ENCODE peak calls at places on chromosomes 1 and 21, in four cellular contexts. One of them, this sample, is unnamed.

GRCh38 chr1:112308716-112309115 is 87.3 kb upstream of the CTTNBP2NL start:
- DNase-seq in HepG2: no peak
- DNase-seq in GM12878: no peak
- DNase-seq in K562: no peak
- DNase-seq in this sample: no peak

GRCh38 chr1:152110860-152111514 is 4.3 kb downstream of the TCHH start:
- DNase-seq in GM12878: no peak
- DNase-seq in K562: no peak
- DNase-seq in HepG2: no peak
- DNase-seq in this sample: peak

GRCh38 chr1:156601122-156601830 is at the start of gene GPATCH4:
- DNase-seq in K562: peak
- DNase-seq in GM12878: no peak
- DNase-seq in HepG2: peak
- DNase-seq in this sample: peak

GRCh38 chr1:63718464-63719075 is 55.2 kb upstream of the ROR1 start:
- DNase-seq in HepG2: no peak
- DNase-seq in GM12878: no peak
- DNase-seq in K562: no peak
- DNase-seq in this sample: no peak

GRCh38 chr1:71521655-71522264 is 440.9 kb upstream of the ZRANB2 start:
- DNase-seq in GM12878: no peak
- DNase-seq in HepG2: peak
- DNase-seq in K562: no peak
- DNase-seq in this sample: peak

GRCh38 chr1:107390076-107390420 is 249.2 kb downstream of the NTNG1 start:
- DNase-seq in HepG2: no peak
- DNase-seq in GM12878: no peak
- DNase-seq in K562: no peak
- DNase-seq in this sample: no peak

GRCh38 chr1:113109908-113110554 is 37.0 kb downstream of the LRIG2 start:
- DNase-seq in GM12878: no peak
- DNase-seq in K562: no peak
- DNase-seq in HepG2: no peak
- DNase-seq in this sample: no peak

GRCh38 chr1:21909787-21910503 is 27.2 kb downstream of the HSPG2 start:
- DNase-seq in HepG2: no peak
- DNase-seq in K562: peak
- DNase-seq in GM12878: peak
- DNase-seq in this sample: no peak

GRCh38 chr1:116374340-116375164 is 1.5 kb downstream of the ATP1A1 start:
- DNase-seq in K562: no peak
- DNase-seq in HepG2: peak
- DNase-seq in GM12878: no peak
- DNase-seq in this sample: no peak

GRCh38 chr1:16631248-16632043 is 18.1 kb upstream of the NBPF1 start:
- DNase-seq in GM12878: no peak
- DNase-seq in HepG2: no peak
- DNase-seq in K562: peak
- DNase-seq in this sample: no peak

GRCh38 chr1:47843781-47844555 is 153.2 kb downstream of the TRABD2B start:
- DNase-seq in GM12878: no peak
- DNase-seq in HepG2: no peak
- DNase-seq in K562: no peak
- DNase-seq in this sample: no peak

GRCh38 chr1:109786531-109787021 is 22.9 kb upstream of the EPS8L3 start:
- DNase-seq in K562: no peak
- DNase-seq in HepG2: no peak
- DNase-seq in GM12878: no peak
- DNase-seq in this sample: no peak

GRCh38 chr1:10651793-10652192 is 144.7 kb downstream of the CASZ1 start:
- DNase-seq in GM12878: no peak
- DNase-seq in HepG2: no peak
- DNase-seq in K562: peak
- DNase-seq in this sample: no peak

GRCh38 chr1:19644761-19645543 is 841 bp downstream of the NBL1 start:
- DNase-seq in K562: peak
- DNase-seq in HepG2: no peak
- DNase-seq in GM12878: no peak
- DNase-seq in this sample: peak

GRCh38 chr1:154186177-154186576 is 5.7 kb downstream of the TPM3 start:
- DNase-seq in GM12878: no peak
- DNase-seq in HepG2: peak
- DNase-seq in K562: peak
- DNase-seq in this sample: peak

GRCh38 chr1:225962440-225962975 is 21.5 kb upstream of the LEFTY2 start:
- DNase-seq in K562: peak
- DNase-seq in HepG2: peak
- DNase-seq in GM12878: no peak
- DNase-seq in this sample: peak

GRCh38 chr1:119279441-119280415 is 88.9 kb upstream of the HAO2 start:
- DNase-seq in K562: no peak
- DNase-seq in HepG2: peak
- DNase-seq in GM12878: no peak
- DNase-seq in this sample: no peak

GRCh38 chr1:244084763-244085162 is 33.7 kb downstream of the ZBTB18 start:
- DNase-seq in K562: no peak
- DNase-seq in GM12878: no peak
- DNase-seq in HepG2: no peak
- DNase-seq in this sample: no peak

GRCh38 chr1:228268891-228269285 is 61.0 kb downstream of the OBSCN start:
- DNase-seq in HepG2: no peak
- DNase-seq in K562: no peak
- DNase-seq in GM12878: no peak
- DNase-seq in this sample: no peak

GRCh38 chr1:215682232-215682631 is 115.1 kb downstream of the KCTD3 start:
- DNase-seq in K562: no peak
- DNase-seq in HepG2: no peak
- DNase-seq in GM12878: no peak
- DNase-seq in this sample: no peak

GRCh38 chr1:116770625-116771024 is 16.4 kb downstream of the CD2 start:
- DNase-seq in GM12878: no peak
- DNase-seq in HepG2: no peak
- DNase-seq in K562: no peak
- DNase-seq in this sample: no peak

DNA sequence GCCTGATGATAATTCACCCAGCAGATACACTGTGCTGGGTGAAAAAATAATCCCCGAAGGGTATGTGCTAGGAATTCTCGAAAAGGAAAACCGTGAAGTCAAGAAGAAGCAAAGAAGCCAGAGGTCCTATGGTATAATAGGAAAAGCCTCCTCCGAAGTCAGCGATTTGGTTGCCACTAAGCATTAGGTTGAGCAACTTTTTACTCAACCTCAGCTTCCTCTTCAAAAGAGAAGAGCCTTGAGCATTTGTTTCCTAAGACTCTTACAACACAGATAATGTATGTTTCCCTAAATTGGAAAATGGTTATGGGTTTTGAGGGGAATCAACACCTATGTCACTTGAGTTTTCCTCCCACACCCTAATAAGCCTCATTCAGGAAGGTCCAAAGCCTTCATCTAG is 21.3 kb upstream of the MNDA start:
- DNase-seq in HepG2: no peak
- DNase-seq in GM12878: no peak
- DNase-seq in K562: no peak
- DNase-seq in this sample: no peak
- TF ChIP-seq FOXM1 in HepG2: no peak
- TF ChIP-seq FOXM1 in GM12878: no peak
- TF ChIP-seq FOXM1 in K562: no peak
- TF ChIP-seq FOXM1 in this sample: no peak

GRCh38 chr1:78779831-78780230 is 130.2 kb downstream of the IFI44 start:
- DNase-seq in K562: no peak
- DNase-seq in GM12878: no peak
- DNase-seq in HepG2: no peak
- DNase-seq in this sample: no peak
- TF ChIP-seq SP1 in K562: no peak
- TF ChIP-seq SP1 in GM12878: no peak
- TF ChIP-seq SP1 in HepG2: no peak
- TF ChIP-seq SP1 in this sample: no peak

GRCh38 chr1:173860065-173860464 is 7.7 kb downstream of the GAS5 start:
- DNase-seq in HepG2: no peak
- DNase-seq in GM12878: no peak
- DNase-seq in K562: no peak
- DNase-seq in this sample: no peak

GRCh38 chr1:173862769-173863223 is 5.0 kb downstream of the GAS5 start:
- DNase-seq in HepG2: no peak
- DNase-seq in GM12878: no peak
- DNase-seq in K562: no peak
- DNase-seq in this sample: no peak

GRCh38 chr1:173864179-173864867 is 3.5 kb downstream of the GAS5 start:
- DNase-seq in GM12878: no peak
- DNase-seq in K562: no peak
- DNase-seq in HepG2: no peak
- DNase-seq in this sample: no peak

GRCh38 chr1:173863224-173864151 is 4.3 kb downstream of the GAS5 start:
- DNase-seq in HepG2: no peak
- DNase-seq in GM12878: no peak
- DNase-seq in K562: no peak
- DNase-seq in this sample: no peak

GRCh38 chr1:173861731-173862145 is 6.1 kb downstream of the GAS5 start:
- DNase-seq in GM12878: no peak
- DNase-seq in HepG2: no peak
- DNase-seq in K562: no peak
- DNase-seq in this sample: no peak
- TF ChIP-seq FOXK2 in GM12878: no peak
- TF ChIP-seq FOXK2 in HepG2: no peak
- TF ChIP-seq FOXK2 in K562: no peak
- TF ChIP-seq FOXK2 in this sample: no peak

DNA sequence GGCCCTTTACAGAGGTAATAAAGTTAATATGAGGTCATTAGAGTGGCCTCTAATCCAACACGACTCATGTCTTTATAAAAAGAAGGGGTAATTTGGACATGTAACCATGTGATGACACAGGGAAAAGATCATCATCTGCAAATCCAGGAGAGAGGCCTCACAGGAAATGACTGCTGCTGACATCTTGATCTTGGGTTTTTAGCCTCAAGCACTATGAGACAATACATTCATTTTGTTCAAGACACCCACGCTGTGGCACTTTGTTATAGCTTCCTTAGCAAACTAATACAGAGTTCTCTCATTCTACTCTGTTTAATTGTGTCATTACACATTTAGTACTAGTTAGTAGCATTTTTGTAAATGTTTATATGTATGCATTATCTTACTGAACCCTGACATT is 64.0 kb upstream of the RUNX1 start:
- DNase-seq in K562: no peak
- DNase-seq in GM12878: no peak
- DNase-seq in HepG2: no peak
- DNase-seq in this sample: no peak
- TF ChIP-seq FOXM1 in K562: no peak
- TF ChIP-seq FOXM1 in GM12878: no peak
- TF ChIP-seq FOXM1 in HepG2: no peak
- TF ChIP-seq FOXM1 in this sample: no peak

GRCh38 chr1:43043695-43044094 is 85.0 kb upstream of the SLC2A1 start:
- DNase-seq in GM12878: no peak
- DNase-seq in HepG2: no peak
- DNase-seq in K562: no peak
- DNase-seq in this sample: no peak

GRCh38 chr1:43048601-43049011 is 89.9 kb upstream of the SLC2A1 start:
- DNase-seq in HepG2: no peak
- DNase-seq in GM12878: no peak
- DNase-seq in K562: no peak
- DNase-seq in this sample: no peak

GRCh38 chr1:43044572-43045361 is 86.1 kb upstream of the SLC2A1 start:
- DNase-seq in HepG2: peak
- DNase-seq in K562: peak
- DNase-seq in GM12878: no peak
- DNase-seq in this sample: no peak

GRCh38 chr1:43049487-43049886 is 90.8 kb upstream of the SLC2A1 start:
- DNase-seq in GM12878: no peak
- DNase-seq in HepG2: no peak
- DNase-seq in K562: no peak
- DNase-seq in this sample: no peak

GRCh38 chr1:43047135-43047534 is 88.5 kb upstream of the SLC2A1 start:
- DNase-seq in HepG2: no peak
- DNase-seq in GM12878: no peak
- DNase-seq in K562: no peak
- DNase-seq in this sample: no peak
- TF ChIP-seq SP1 in HepG2: no peak
- TF ChIP-seq SP1 in GM12878: no peak
- TF ChIP-seq SP1 in K562: no peak
- TF ChIP-seq SP1 in this sample: no peak

This sample was measured in HEK293T.